ENCODE peak calls at places on chromosomes 12 and 14, in six cellular contexts. One of them, this sample, is unnamed.

GRCh38 chr12:101945361-101946232 is 68.2 kb downstream of the DRAM1 start:
- DNase-seq in esophagus muscularis mucosa: no peak
- DNase-seq in D341Med: no peak
- DNase-seq in CD4-positive, alpha-beta memory T cell: no peak
- DNase-seq in CD4-positive, alpha-beta T cell: no peak
- DNase-seq in NCI-H1105: no peak
- DNase-seq in this sample: no peak

GRCh38 chr12:118125743-118126118 is 10.2 kb upstream of the PEBP1 start:
- DNase-seq in esophagus muscularis mucosa: no peak
- DNase-seq in D341Med: no peak
- DNase-seq in CD4-positive, alpha-beta memory T cell: no peak
- DNase-seq in CD4-positive, alpha-beta T cell: no peak
- DNase-seq in NCI-H1105: no peak
- DNase-seq in this sample: no peak

GRCh38 chr12:7486512-7486911 is 17.1 kb downstream of the CD163 start:
- DNase-seq in esophagus muscularis mucosa: no peak
- DNase-seq in D341Med: no peak
- DNase-seq in CD4-positive, alpha-beta memory T cell: no peak
- DNase-seq in CD4-positive, alpha-beta T cell: no peak
- DNase-seq in NCI-H1105: no peak
- DNase-seq in this sample: no peak

GRCh38 chr14:52923902-52924575 is 26.8 kb downstream of the FERMT2 start:
- DNase-seq in esophagus muscularis mucosa: no peak
- DNase-seq in D341Med: no peak
- DNase-seq in CD4-positive, alpha-beta memory T cell: no peak
- DNase-seq in CD4-positive, alpha-beta T cell: no peak
- DNase-seq in NCI-H1105: no peak
- DNase-seq in this sample: no peak

GRCh38 chr12:119459481-119459880 is 125.0 kb downstream of the CCDC60 start:
- DNase-seq in esophagus muscularis mucosa: no peak
- DNase-seq in D341Med: no peak
- DNase-seq in CD4-positive, alpha-beta memory T cell: no peak
- DNase-seq in CD4-positive, alpha-beta T cell: no peak
- DNase-seq in NCI-H1105: no peak
- DNase-seq in this sample: no peak

GRCh38 chr12:110200124-110200417 is 75.9 kb downstream of the IFT81 start:
- DNase-seq in esophagus muscularis mucosa: no peak
- DNase-seq in D341Med: no peak
- DNase-seq in CD4-positive, alpha-beta memory T cell: no peak
- DNase-seq in CD4-positive, alpha-beta T cell: no peak
- DNase-seq in NCI-H1105: no peak
- DNase-seq in this sample: no peak

GRCh38 chr14:103444837-103445524 is 59.8 kb downstream of the MARK3 start:
- DNase-seq in esophagus muscularis mucosa: no peak
- DNase-seq in D341Med: no peak
- DNase-seq in CD4-positive, alpha-beta memory T cell: no peak
- DNase-seq in CD4-positive, alpha-beta T cell: no peak
- DNase-seq in NCI-H1105: no peak
- DNase-seq in this sample: no peak

GRCh38 chr12:57160021-57160420 is 12.6 kb upstream of the LRP1-AS start:
- DNase-seq in esophagus muscularis mucosa: no peak
- DNase-seq in D341Med: no peak
- DNase-seq in CD4-positive, alpha-beta memory T cell: no peak
- DNase-seq in CD4-positive, alpha-beta T cell: no peak
- DNase-seq in NCI-H1105: no peak
- DNase-seq in this sample: no peak

GRCh38 chr14:21467620-21468019 is 9.1 kb downstream of the RAB2B start:
- DNase-seq in esophagus muscularis mucosa: no peak
- DNase-seq in D341Med: no peak
- DNase-seq in CD4-positive, alpha-beta memory T cell: no peak
- DNase-seq in CD4-positive, alpha-beta T cell: no peak
- DNase-seq in NCI-H1105: no peak
- DNase-seq in this sample: no peak

GRCh38 chr12:75908961-75909699 is 122.4 kb downstream of the PHLDA1 start:
- DNase-seq in esophagus muscularis mucosa: no peak
- DNase-seq in D341Med: no peak
- DNase-seq in CD4-positive, alpha-beta memory T cell: no peak
- DNase-seq in CD4-positive, alpha-beta T cell: no peak
- DNase-seq in NCI-H1105: peak; percentile 54
- DNase-seq in this sample: no peak

GRCh38 chr12:27280412-27280811 is 36.3 kb downstream of the STK38L start:
- DNase-seq in esophagus muscularis mucosa: no peak
- DNase-seq in D341Med: no peak
- DNase-seq in CD4-positive, alpha-beta memory T cell: no peak
- DNase-seq in CD4-positive, alpha-beta T cell: no peak
- DNase-seq in NCI-H1105: no peak
- DNase-seq in this sample: no peak

GRCh38 chr12:68468036-68468435 is 135.9 kb upstream of the MDM1 start:
- DNase-seq in esophagus muscularis mucosa: no peak
- DNase-seq in D341Med: no peak
- DNase-seq in CD4-positive, alpha-beta memory T cell: no peak
- DNase-seq in CD4-positive, alpha-beta T cell: no peak
- DNase-seq in NCI-H1105: no peak
- DNase-seq in this sample: no peak

GRCh38 chr14:101226603-101227425 is 323.3 kb upstream of the RTL1 start:
- DNase-seq in esophagus muscularis mucosa: peak; percentile 91
- DNase-seq in D341Med: peak; percentile 21
- DNase-seq in CD4-positive, alpha-beta memory T cell: no peak
- DNase-seq in CD4-positive, alpha-beta T cell: no peak
- DNase-seq in NCI-H1105: no peak
- DNase-seq in this sample: no peak

GRCh38 chr12:21697829-21698630 is 40.4 kb upstream of the LDHB start:
- DNase-seq in esophagus muscularis mucosa: no peak
- DNase-seq in D341Med: no peak
- DNase-seq in CD4-positive, alpha-beta memory T cell: peak; percentile 46
- DNase-seq in CD4-positive, alpha-beta T cell: no peak
- DNase-seq in NCI-H1105: peak; percentile 5
- DNase-seq in this sample: no peak

GRCh38 chr14:97415907-97416306 is 618.7 kb downstream of the VRK1 start:
- DNase-seq in esophagus muscularis mucosa: no peak
- DNase-seq in D341Med: no peak
- DNase-seq in CD4-positive, alpha-beta memory T cell: no peak
- DNase-seq in CD4-positive, alpha-beta T cell: no peak
- DNase-seq in NCI-H1105: no peak
- DNase-seq in this sample: no peak

GRCh38 chr12:124159655-124160054 is 135.2 kb upstream of the RFLNA start:
- DNase-seq in esophagus muscularis mucosa: no peak
- DNase-seq in D341Med: no peak
- DNase-seq in CD4-positive, alpha-beta memory T cell: no peak
- DNase-seq in CD4-positive, alpha-beta T cell: no peak
- DNase-seq in NCI-H1105: no peak
- DNase-seq in this sample: no peak

GRCh38 chr14:70955543-70956480 is 48.6 kb downstream of the PCNX1 start:
- DNase-seq in esophagus muscularis mucosa: no peak
- DNase-seq in D341Med: peak; percentile 45
- DNase-seq in CD4-positive, alpha-beta memory T cell: peak; percentile 57
- DNase-seq in CD4-positive, alpha-beta T cell: peak; percentile 45
- DNase-seq in NCI-H1105: no peak
- DNase-seq in this sample: no peak

GRCh38 chr14:22597265-22597664 is 835 bp upstream of the ABHD4 start:
- DNase-seq in esophagus muscularis mucosa: no peak
- DNase-seq in D341Med: no peak
- DNase-seq in CD4-positive, alpha-beta memory T cell: no peak
- DNase-seq in CD4-positive, alpha-beta T cell: no peak
- DNase-seq in NCI-H1105: no peak
- DNase-seq in this sample: no peak

This sample was measured in GF-D8.